ENCODE peak calls at places on chromosomes 11 and 22, in five cellular contexts. One of them, this sample, is unnamed.

GRCh38 chr22:23070418-23071162 is at the start of gene GNAZ:
- DNase-seq in neural progenitor cell: peak; percentile 82
- DNase-seq in activated CD8-positive, alpha-beta memory T cell treated with anti-CD3 and anti-CD28 coated beads for 4 hours: no peak
- DNase-seq in activated CD4-positive, alpha-beta T cell treated with anti-CD3 and anti-CD28 coated beads for 24 hours: no peak
- DNase-seq in H7: peak; percentile 90
- DNase-seq in this sample: no peak

GRCh38 chr11:100562102-100562501 is 125.0 kb upstream of the ARHGAP42 start:
- DNase-seq in H7: no peak
- DNase-seq in activated CD8-positive, alpha-beta memory T cell treated with anti-CD3 and anti-CD28 coated beads for 4 hours: no peak
- DNase-seq in activated CD4-positive, alpha-beta T cell treated with anti-CD3 and anti-CD28 coated beads for 24 hours: no peak
- DNase-seq in neural progenitor cell: no peak
- DNase-seq in this sample: no peak

GRCh38 chr22:29300807-29301601 is 5.4 kb upstream of the GAS2L1 start:
- DNase-seq in activated CD8-positive, alpha-beta memory T cell treated with anti-CD3 and anti-CD28 coated beads for 4 hours: no peak
- DNase-seq in neural progenitor cell: no peak
- DNase-seq in activated CD4-positive, alpha-beta T cell treated with anti-CD3 and anti-CD28 coated beads for 24 hours: no peak
- DNase-seq in H7: peak; percentile 39
- DNase-seq in this sample: no peak

GRCh38 chr22:34702279-34702678 is 363.7 kb upstream of the ISX start:
- DNase-seq in neural progenitor cell: no peak
- DNase-seq in activated CD4-positive, alpha-beta T cell treated with anti-CD3 and anti-CD28 coated beads for 24 hours: no peak
- DNase-seq in H7: no peak
- DNase-seq in activated CD8-positive, alpha-beta memory T cell treated with anti-CD3 and anti-CD28 coated beads for 4 hours: no peak
- DNase-seq in this sample: no peak

GRCh38 chr22:27252282-27253049 is 549.1 kb downstream of the MN1 start:
- DNase-seq in neural progenitor cell: no peak
- DNase-seq in H7: no peak
- DNase-seq in activated CD8-positive, alpha-beta memory T cell treated with anti-CD3 and anti-CD28 coated beads for 4 hours: no peak
- DNase-seq in activated CD4-positive, alpha-beta T cell treated with anti-CD3 and anti-CD28 coated beads for 24 hours: no peak
- DNase-seq in this sample: no peak

GRCh38 chr22:26391623-26392022 is 37.4 kb upstream of the ASPHD2 start:
- DNase-seq in activated CD8-positive, alpha-beta memory T cell treated with anti-CD3 and anti-CD28 coated beads for 4 hours: no peak
- DNase-seq in activated CD4-positive, alpha-beta T cell treated with anti-CD3 and anti-CD28 coated beads for 24 hours: no peak
- DNase-seq in H7: no peak
- DNase-seq in neural progenitor cell: peak; percentile 50
- DNase-seq in this sample: no peak

GRCh38 chr11:46913484-46913883 is 4.9 kb downstream of the LRP4 start:
- DNase-seq in activated CD4-positive, alpha-beta T cell treated with anti-CD3 and anti-CD28 coated beads for 24 hours: no peak
- DNase-seq in neural progenitor cell: peak; percentile 41
- DNase-seq in H7: peak; percentile 24
- DNase-seq in activated CD8-positive, alpha-beta memory T cell treated with anti-CD3 and anti-CD28 coated beads for 4 hours: no peak
- DNase-seq in this sample: no peak

GRCh38 chr22:37428649-37429586 is 1.6 kb upstream of the ELFN2 start:
- DNase-seq in neural progenitor cell: peak; percentile 93
- DNase-seq in activated CD8-positive, alpha-beta memory T cell treated with anti-CD3 and anti-CD28 coated beads for 4 hours: peak; percentile 12
- DNase-seq in H7: peak; percentile 94
- DNase-seq in activated CD4-positive, alpha-beta T cell treated with anti-CD3 and anti-CD28 coated beads for 24 hours: no peak
- DNase-seq in this sample: peak; percentile 26

GRCh38 chr11:104198576-104198975 is 34.6 kb upstream of the PDGFD start:
- DNase-seq in H7: no peak
- DNase-seq in activated CD4-positive, alpha-beta T cell treated with anti-CD3 and anti-CD28 coated beads for 24 hours: no peak
- DNase-seq in activated CD8-positive, alpha-beta memory T cell treated with anti-CD3 and anti-CD28 coated beads for 4 hours: no peak
- DNase-seq in neural progenitor cell: no peak
- DNase-seq in this sample: no peak

GRCh38 chr22:42716649-42717127 is 4.0 kb downstream of the A4GALT start:
- DNase-seq in H7: no peak
- DNase-seq in neural progenitor cell: no peak
- DNase-seq in activated CD8-positive, alpha-beta memory T cell treated with anti-CD3 and anti-CD28 coated beads for 4 hours: no peak
- DNase-seq in activated CD4-positive, alpha-beta T cell treated with anti-CD3 and anti-CD28 coated beads for 24 hours: no peak
- DNase-seq in this sample: no peak

GRCh38 chr11:131375421-131375820 is 5.0 kb downstream of the NTM start:
- DNase-seq in H7: no peak
- DNase-seq in activated CD8-positive, alpha-beta memory T cell treated with anti-CD3 and anti-CD28 coated beads for 4 hours: no peak
- DNase-seq in neural progenitor cell: no peak
- DNase-seq in activated CD4-positive, alpha-beta T cell treated with anti-CD3 and anti-CD28 coated beads for 24 hours: no peak
- DNase-seq in this sample: no peak

GRCh38 chr11:88414385-88414861 is 76.9 kb upstream of the CTSC start:
- DNase-seq in neural progenitor cell: no peak
- DNase-seq in activated CD8-positive, alpha-beta memory T cell treated with anti-CD3 and anti-CD28 coated beads for 4 hours: no peak
- DNase-seq in activated CD4-positive, alpha-beta T cell treated with anti-CD3 and anti-CD28 coated beads for 24 hours: peak; percentile 5
- DNase-seq in H7: no peak
- DNase-seq in this sample: no peak

GRCh38 chr22:26798433-26799065 is 141.2 kb downstream of the MIAT start:
- DNase-seq in activated CD4-positive, alpha-beta T cell treated with anti-CD3 and anti-CD28 coated beads for 24 hours: no peak
- DNase-seq in activated CD8-positive, alpha-beta memory T cell treated with anti-CD3 and anti-CD28 coated beads for 4 hours: no peak
- DNase-seq in neural progenitor cell: no peak
- DNase-seq in H7: peak; percentile 80
- DNase-seq in this sample: no peak

GRCh38 chr22:49365191-49365837 is 462.4 kb downstream of the BRD1 start:
- DNase-seq in neural progenitor cell: no peak
- DNase-seq in activated CD4-positive, alpha-beta T cell treated with anti-CD3 and anti-CD28 coated beads for 24 hours: no peak
- DNase-seq in activated CD8-positive, alpha-beta memory T cell treated with anti-CD3 and anti-CD28 coated beads for 4 hours: no peak
- DNase-seq in H7: no peak
- DNase-seq in this sample: no peak

GRCh38 chr22:44663256-44663999 is 38.6 kb upstream of the PRR5 start:
- DNase-seq in neural progenitor cell: no peak
- DNase-seq in activated CD4-positive, alpha-beta T cell treated with anti-CD3 and anti-CD28 coated beads for 24 hours: no peak
- DNase-seq in activated CD8-positive, alpha-beta memory T cell treated with anti-CD3 and anti-CD28 coated beads for 4 hours: no peak
- DNase-seq in H7: no peak
- DNase-seq in this sample: no peak

GRCh38 chr11:2539761-2540520 is 95.1 kb downstream of the KCNQ1 start:
- DNase-seq in activated CD8-positive, alpha-beta memory T cell treated with anti-CD3 and anti-CD28 coated beads for 4 hours: no peak
- DNase-seq in H7: peak; percentile 56
- DNase-seq in neural progenitor cell: peak; percentile 39
- DNase-seq in activated CD4-positive, alpha-beta T cell treated with anti-CD3 and anti-CD28 coated beads for 24 hours: no peak
- DNase-seq in this sample: no peak

GRCh38 chr11:111707039-111707690 is 59.0 kb downstream of the PPP2R1B start:
- DNase-seq in H7: no peak
- DNase-seq in activated CD4-positive, alpha-beta T cell treated with anti-CD3 and anti-CD28 coated beads for 24 hours: no peak
- DNase-seq in activated CD8-positive, alpha-beta memory T cell treated with anti-CD3 and anti-CD28 coated beads for 4 hours: no peak
- DNase-seq in neural progenitor cell: no peak
- DNase-seq in this sample: no peak

GRCh38 chr11:118658372-118659313 is 20.8 kb downstream of the TREH start:
- DNase-seq in neural progenitor cell: no peak
- DNase-seq in H7: peak; percentile 71
- DNase-seq in activated CD4-positive, alpha-beta T cell treated with anti-CD3 and anti-CD28 coated beads for 24 hours: no peak
- DNase-seq in activated CD8-positive, alpha-beta memory T cell treated with anti-CD3 and anti-CD28 coated beads for 4 hours: no peak
- DNase-seq in this sample: no peak

GRCh38 chr11:119335655-119336543 is 1.6 kb downstream of the RNF26 start:
- DNase-seq in H7: peak; percentile 24
- DNase-seq in neural progenitor cell: no peak
- DNase-seq in activated CD4-positive, alpha-beta T cell treated with anti-CD3 and anti-CD28 coated beads for 24 hours: no peak
- DNase-seq in activated CD8-positive, alpha-beta memory T cell treated with anti-CD3 and anti-CD28 coated beads for 4 hours: no peak
- DNase-seq in this sample: no peak

GRCh38 chr11:20112291-20113146 is 47.8 kb downstream of the DBX1 start:
- DNase-seq in neural progenitor cell: no peak
- DNase-seq in H7: no peak
- DNase-seq in activated CD8-positive, alpha-beta memory T cell treated with anti-CD3 and anti-CD28 coated beads for 4 hours: no peak
- DNase-seq in activated CD4-positive, alpha-beta T cell treated with anti-CD3 and anti-CD28 coated beads for 24 hours: no peak
- DNase-seq in this sample: no peak

GRCh38 chr22:25899566-25899965 is 157.6 kb downstream of the MYO18B start:
- DNase-seq in neural progenitor cell: no peak
- DNase-seq in activated CD4-positive, alpha-beta T cell treated with anti-CD3 and anti-CD28 coated beads for 24 hours: no peak
- DNase-seq in activated CD8-positive, alpha-beta memory T cell treated with anti-CD3 and anti-CD28 coated beads for 4 hours: no peak
- DNase-seq in H7: no peak
- DNase-seq in this sample: no peak

GRCh38 chr22:40331706-40332105 is 14.6 kb upstream of the ADSL start:
- DNase-seq in activated CD8-positive, alpha-beta memory T cell treated with anti-CD3 and anti-CD28 coated beads for 4 hours: no peak
- DNase-seq in neural progenitor cell: no peak
- DNase-seq in activated CD4-positive, alpha-beta T cell treated with anti-CD3 and anti-CD28 coated beads for 24 hours: no peak
- DNase-seq in H7: peak; percentile 39
- DNase-seq in this sample: no peak

GRCh38 chr22:23305922-23306374 is 125.6 kb downstream of the BCR start:
- DNase-seq in activated CD8-positive, alpha-beta memory T cell treated with anti-CD3 and anti-CD28 coated beads for 4 hours: no peak
- DNase-seq in neural progenitor cell: no peak
- DNase-seq in H7: no peak
- DNase-seq in activated CD4-positive, alpha-beta T cell treated with anti-CD3 and anti-CD28 coated beads for 24 hours: no peak
- DNase-seq in this sample: no peak

GRCh38 chr11:62217191-62217748 is 8.8 kb downstream of the SCGB2A1 start:
- DNase-seq in activated CD8-positive, alpha-beta memory T cell treated with anti-CD3 and anti-CD28 coated beads for 4 hours: no peak
- DNase-seq in neural progenitor cell: peak; percentile 50
- DNase-seq in H7: peak; percentile 32
- DNase-seq in activated CD4-positive, alpha-beta T cell treated with anti-CD3 and anti-CD28 coated beads for 24 hours: no peak
- DNase-seq in this sample: no peak

GRCh38 chr22:33747029-33747428 is 173.2 kb downstream of the LARGE1 start:
- DNase-seq in activated CD4-positive, alpha-beta T cell treated with anti-CD3 and anti-CD28 coated beads for 24 hours: no peak
- DNase-seq in H7: no peak
- DNase-seq in activated CD8-positive, alpha-beta memory T cell treated with anti-CD3 and anti-CD28 coated beads for 4 hours: no peak
- DNase-seq in neural progenitor cell: no peak
- DNase-seq in this sample: no peak

GRCh38 chr11:64207247-64208085 is 945 bp downstream of the FERMT3 start:
- DNase-seq in activated CD8-positive, alpha-beta memory T cell treated with anti-CD3 and anti-CD28 coated beads for 4 hours: peak; percentile 69
- DNase-seq in neural progenitor cell: peak; percentile 2
- DNase-seq in H7: peak; percentile 52
- DNase-seq in activated CD4-positive, alpha-beta T cell treated with anti-CD3 and anti-CD28 coated beads for 24 hours: peak; percentile 69
- DNase-seq in this sample: peak; percentile 77

GRCh38 chr22:31090217-31091085 is 9.3 kb downstream of the SMTN start:
- DNase-seq in activated CD8-positive, alpha-beta memory T cell treated with anti-CD3 and anti-CD28 coated beads for 4 hours: no peak
- DNase-seq in neural progenitor cell: no peak
- DNase-seq in activated CD4-positive, alpha-beta T cell treated with anti-CD3 and anti-CD28 coated beads for 24 hours: no peak
- DNase-seq in H7: peak; percentile 60
- DNase-seq in this sample: no peak

This sample was measured in stimulated activated CD4-positive, alpha-beta T cell treated with anti-CD3 and anti-CD28 coated beads, TNF-alpha, amount 100 ng/mL, for 48 hours.